ENCODE peak calls at places on chromosomes 6 and 20, in nine cellular contexts. One of them, this sample, is unnamed.

GRCh38 chr20:58223358-58223941 is 5.0 kb downstream of the ANKRD60 start:
- DNase-seq in pancreas: no peak
- DNase-seq in stimulated activated CD8-positive, alpha-beta memory T cell treated with anti-CD3 and anti-CD28 coated beads, Interleukin-7, amount 100 ng/mL, for 4 hours: no peak
- DNase-seq in aorta: no peak
- DNase-seq in neuronal stem cell: no peak
- DNase-seq in activated CD8-positive, alpha-beta memory T cell treated with anti-CD3 and anti-CD28 coated beads for 48 hours: no peak
- DNase-seq in Peyer's patch: no peak
- DNase-seq in CD8-positive, alpha-beta memory T cell: no peak
- DNase-seq in Calu3: no peak
- DNase-seq in this sample: no peak

GRCh38 chr6:50952092-50952932 is 133.6 kb downstream of the TFAP2B start:
- DNase-seq in pancreas: no peak
- DNase-seq in stimulated activated CD8-positive, alpha-beta memory T cell treated with anti-CD3 and anti-CD28 coated beads, Interleukin-7, amount 100 ng/mL, for 4 hours: no peak
- DNase-seq in aorta: no peak
- DNase-seq in neuronal stem cell: no peak
- DNase-seq in activated CD8-positive, alpha-beta memory T cell treated with anti-CD3 and anti-CD28 coated beads for 48 hours: no peak
- DNase-seq in Peyer's patch: no peak
- DNase-seq in CD8-positive, alpha-beta memory T cell: no peak
- DNase-seq in Calu3: no peak
- DNase-seq in this sample: no peak

GRCh38 chr6:157644043-157644810 is 178.8 kb upstream of the SNX9 start:
- DNase-seq in pancreas: peak
- DNase-seq in stimulated activated CD8-positive, alpha-beta memory T cell treated with anti-CD3 and anti-CD28 coated beads, Interleukin-7, amount 100 ng/mL, for 4 hours: no peak
- DNase-seq in aorta: peak
- DNase-seq in neuronal stem cell: no peak
- DNase-seq in activated CD8-positive, alpha-beta memory T cell treated with anti-CD3 and anti-CD28 coated beads for 48 hours: no peak
- DNase-seq in Peyer's patch: no peak
- DNase-seq in CD8-positive, alpha-beta memory T cell: peak
- DNase-seq in Calu3: no peak
- DNase-seq in this sample: no peak

GRCh38 chr6:156634971-156635371 is 142.2 kb upstream of the ARID1B start:
- DNase-seq in pancreas: no peak
- DNase-seq in stimulated activated CD8-positive, alpha-beta memory T cell treated with anti-CD3 and anti-CD28 coated beads, Interleukin-7, amount 100 ng/mL, for 4 hours: no peak
- DNase-seq in aorta: no peak
- DNase-seq in neuronal stem cell: no peak
- DNase-seq in activated CD8-positive, alpha-beta memory T cell treated with anti-CD3 and anti-CD28 coated beads for 48 hours: no peak
- DNase-seq in Peyer's patch: no peak
- DNase-seq in CD8-positive, alpha-beta memory T cell: no peak
- DNase-seq in Calu3: no peak
- DNase-seq in this sample: no peak

GRCh38 chr20:38875170-38875993 is 50.8 kb upstream of the FAM83D start:
- DNase-seq in pancreas: no peak
- DNase-seq in stimulated activated CD8-positive, alpha-beta memory T cell treated with anti-CD3 and anti-CD28 coated beads, Interleukin-7, amount 100 ng/mL, for 4 hours: peak
- DNase-seq in aorta: no peak
- DNase-seq in neuronal stem cell: no peak
- DNase-seq in activated CD8-positive, alpha-beta memory T cell treated with anti-CD3 and anti-CD28 coated beads for 48 hours: no peak
- DNase-seq in Peyer's patch: peak
- DNase-seq in CD8-positive, alpha-beta memory T cell: peak
- DNase-seq in Calu3: no peak
- DNase-seq in this sample: no peak

GRCh38 chr6:52255434-52255833 is 11.1 kb upstream of the IL17F start:
- DNase-seq in pancreas: no peak
- DNase-seq in stimulated activated CD8-positive, alpha-beta memory T cell treated with anti-CD3 and anti-CD28 coated beads, Interleukin-7, amount 100 ng/mL, for 4 hours: no peak
- DNase-seq in aorta: no peak
- DNase-seq in neuronal stem cell: no peak
- DNase-seq in activated CD8-positive, alpha-beta memory T cell treated with anti-CD3 and anti-CD28 coated beads for 48 hours: no peak
- DNase-seq in Peyer's patch: no peak
- DNase-seq in CD8-positive, alpha-beta memory T cell: no peak
- DNase-seq in Calu3: no peak
- DNase-seq in this sample: no peak

GRCh38 chr6:170128811-170129681 is 161.8 kb downstream of the DLL1 start:
- DNase-seq in pancreas: peak
- DNase-seq in stimulated activated CD8-positive, alpha-beta memory T cell treated with anti-CD3 and anti-CD28 coated beads, Interleukin-7, amount 100 ng/mL, for 4 hours: no peak
- DNase-seq in aorta: peak
- DNase-seq in neuronal stem cell: no peak
- DNase-seq in activated CD8-positive, alpha-beta memory T cell treated with anti-CD3 and anti-CD28 coated beads for 48 hours: no peak
- DNase-seq in Peyer's patch: peak
- DNase-seq in CD8-positive, alpha-beta memory T cell: no peak
- DNase-seq in Calu3: no peak
- DNase-seq in this sample: no peak

GRCh38 chr6:98835149-98836024 is 1.0 kb downstream of the POU3F2 start:
- DNase-seq in pancreas: peak
- DNase-seq in stimulated activated CD8-positive, alpha-beta memory T cell treated with anti-CD3 and anti-CD28 coated beads, Interleukin-7, amount 100 ng/mL, for 4 hours: no peak
- DNase-seq in aorta: peak
- DNase-seq in neuronal stem cell: peak
- DNase-seq in activated CD8-positive, alpha-beta memory T cell treated with anti-CD3 and anti-CD28 coated beads for 48 hours: no peak
- DNase-seq in Peyer's patch: no peak
- DNase-seq in CD8-positive, alpha-beta memory T cell: no peak
- DNase-seq in Calu3: no peak
- DNase-seq in this sample: no peak

GRCh38 chr6:169236988-169237387 is 16.7 kb downstream of the THBS2 start:
- DNase-seq in pancreas: no peak
- DNase-seq in stimulated activated CD8-positive, alpha-beta memory T cell treated with anti-CD3 and anti-CD28 coated beads, Interleukin-7, amount 100 ng/mL, for 4 hours: no peak
- DNase-seq in aorta: peak
- DNase-seq in neuronal stem cell: no peak
- DNase-seq in activated CD8-positive, alpha-beta memory T cell treated with anti-CD3 and anti-CD28 coated beads for 48 hours: no peak
- DNase-seq in Peyer's patch: no peak
- DNase-seq in CD8-positive, alpha-beta memory T cell: no peak
- DNase-seq in Calu3: no peak
- DNase-seq in this sample: no peak

GRCh38 chr6:14118091-14118439 is 493 bp downstream of the CD83 start:
- DNase-seq in pancreas: no peak
- DNase-seq in stimulated activated CD8-positive, alpha-beta memory T cell treated with anti-CD3 and anti-CD28 coated beads, Interleukin-7, amount 100 ng/mL, for 4 hours: no peak
- DNase-seq in aorta: no peak
- DNase-seq in neuronal stem cell: no peak
- DNase-seq in activated CD8-positive, alpha-beta memory T cell treated with anti-CD3 and anti-CD28 coated beads for 48 hours: no peak
- DNase-seq in Peyer's patch: no peak
- DNase-seq in CD8-positive, alpha-beta memory T cell: peak
- DNase-seq in Calu3: no peak
- DNase-seq in this sample: no peak

GRCh38 chr6:45637611-45638257 is 260.0 kb upstream of the SUPT3H start:
- DNase-seq in pancreas: no peak
- DNase-seq in stimulated activated CD8-positive, alpha-beta memory T cell treated with anti-CD3 and anti-CD28 coated beads, Interleukin-7, amount 100 ng/mL, for 4 hours: no peak
- DNase-seq in aorta: no peak
- DNase-seq in neuronal stem cell: no peak
- DNase-seq in activated CD8-positive, alpha-beta memory T cell treated with anti-CD3 and anti-CD28 coated beads for 48 hours: no peak
- DNase-seq in Peyer's patch: no peak
- DNase-seq in CD8-positive, alpha-beta memory T cell: no peak
- DNase-seq in Calu3: no peak
- DNase-seq in this sample: no peak

GRCh38 chr20:6157345-6157744 is 34.5 kb upstream of the FERMT1 start:
- DNase-seq in pancreas: no peak
- DNase-seq in stimulated activated CD8-positive, alpha-beta memory T cell treated with anti-CD3 and anti-CD28 coated beads, Interleukin-7, amount 100 ng/mL, for 4 hours: no peak
- DNase-seq in aorta: no peak
- DNase-seq in neuronal stem cell: no peak
- DNase-seq in activated CD8-positive, alpha-beta memory T cell treated with anti-CD3 and anti-CD28 coated beads for 48 hours: no peak
- DNase-seq in Peyer's patch: no peak
- DNase-seq in CD8-positive, alpha-beta memory T cell: no peak
- DNase-seq in Calu3: no peak
- DNase-seq in this sample: no peak

GRCh38 chr20:58906894-58907293 is 54.4 kb downstream of the GNAS start:
- DNase-seq in pancreas: no peak
- DNase-seq in stimulated activated CD8-positive, alpha-beta memory T cell treated with anti-CD3 and anti-CD28 coated beads, Interleukin-7, amount 100 ng/mL, for 4 hours: no peak
- DNase-seq in aorta: no peak
- DNase-seq in neuronal stem cell: no peak
- DNase-seq in activated CD8-positive, alpha-beta memory T cell treated with anti-CD3 and anti-CD28 coated beads for 48 hours: no peak
- DNase-seq in Peyer's patch: no peak
- DNase-seq in CD8-positive, alpha-beta memory T cell: no peak
- DNase-seq in Calu3: no peak
- DNase-seq in this sample: no peak

GRCh38 chr6:21942910-21943309 is 349.4 kb downstream of the SOX4 start:
- DNase-seq in pancreas: no peak
- DNase-seq in stimulated activated CD8-positive, alpha-beta memory T cell treated with anti-CD3 and anti-CD28 coated beads, Interleukin-7, amount 100 ng/mL, for 4 hours: no peak
- DNase-seq in aorta: no peak
- DNase-seq in neuronal stem cell: no peak
- DNase-seq in activated CD8-positive, alpha-beta memory T cell treated with anti-CD3 and anti-CD28 coated beads for 48 hours: no peak
- DNase-seq in Peyer's patch: no peak
- DNase-seq in CD8-positive, alpha-beta memory T cell: no peak
- DNase-seq in Calu3: no peak
- DNase-seq in this sample: no peak

GRCh38 chr6:16903470-16903869 is 142.2 kb upstream of the ATXN1 start:
- DNase-seq in pancreas: no peak
- DNase-seq in stimulated activated CD8-positive, alpha-beta memory T cell treated with anti-CD3 and anti-CD28 coated beads, Interleukin-7, amount 100 ng/mL, for 4 hours: no peak
- DNase-seq in aorta: no peak
- DNase-seq in neuronal stem cell: no peak
- DNase-seq in activated CD8-positive, alpha-beta memory T cell treated with anti-CD3 and anti-CD28 coated beads for 48 hours: no peak
- DNase-seq in Peyer's patch: no peak
- DNase-seq in CD8-positive, alpha-beta memory T cell: no peak
- DNase-seq in Calu3: no peak
- DNase-seq in this sample: no peak

GRCh38 chr6:125868996-125869395 is 78.2 kb downstream of the NCOA7 start:
- DNase-seq in pancreas: no peak
- DNase-seq in stimulated activated CD8-positive, alpha-beta memory T cell treated with anti-CD3 and anti-CD28 coated beads, Interleukin-7, amount 100 ng/mL, for 4 hours: no peak
- DNase-seq in aorta: no peak
- DNase-seq in neuronal stem cell: no peak
- DNase-seq in activated CD8-positive, alpha-beta memory T cell treated with anti-CD3 and anti-CD28 coated beads for 48 hours: no peak
- DNase-seq in Peyer's patch: no peak
- DNase-seq in CD8-positive, alpha-beta memory T cell: no peak
- DNase-seq in Calu3: no peak
- DNase-seq in this sample: peak

GRCh38 chr20:38424404-38424803 is 10.7 kb downstream of the SNHG17 start:
- DNase-seq in pancreas: no peak
- DNase-seq in stimulated activated CD8-positive, alpha-beta memory T cell treated with anti-CD3 and anti-CD28 coated beads, Interleukin-7, amount 100 ng/mL, for 4 hours: no peak
- DNase-seq in aorta: no peak
- DNase-seq in neuronal stem cell: no peak
- DNase-seq in activated CD8-positive, alpha-beta memory T cell treated with anti-CD3 and anti-CD28 coated beads for 48 hours: no peak
- DNase-seq in Peyer's patch: no peak
- DNase-seq in CD8-positive, alpha-beta memory T cell: no peak
- DNase-seq in Calu3: no peak
- DNase-seq in this sample: no peak

GRCh38 chr20:40249805-40250204 is 439.2 kb downstream of the MAFB start:
- DNase-seq in pancreas: no peak
- DNase-seq in stimulated activated CD8-positive, alpha-beta memory T cell treated with anti-CD3 and anti-CD28 coated beads, Interleukin-7, amount 100 ng/mL, for 4 hours: no peak
- DNase-seq in aorta: no peak
- DNase-seq in neuronal stem cell: no peak
- DNase-seq in activated CD8-positive, alpha-beta memory T cell treated with anti-CD3 and anti-CD28 coated beads for 48 hours: no peak
- DNase-seq in Peyer's patch: no peak
- DNase-seq in CD8-positive, alpha-beta memory T cell: no peak
- DNase-seq in Calu3: no peak
- DNase-seq in this sample: no peak

GRCh38 chr6:145147559-145147958 is 587.8 kb downstream of the EPM2A start:
- DNase-seq in pancreas: no peak
- DNase-seq in stimulated activated CD8-positive, alpha-beta memory T cell treated with anti-CD3 and anti-CD28 coated beads, Interleukin-7, amount 100 ng/mL, for 4 hours: no peak
- DNase-seq in aorta: no peak
- DNase-seq in neuronal stem cell: no peak
- DNase-seq in activated CD8-positive, alpha-beta memory T cell treated with anti-CD3 and anti-CD28 coated beads for 48 hours: no peak
- DNase-seq in Peyer's patch: no peak
- DNase-seq in CD8-positive, alpha-beta memory T cell: no peak
- DNase-seq in Calu3: no peak
- DNase-seq in this sample: no peak